ENCODE peak calls at places on chromosomes 5 and 9, in four cellular contexts. One of them, this sample, is unnamed.

GRCh38 chr5:79346420-79346824 is 110.5 kb downstream of the JMY start:
- DNase-seq in HCT116: peak; percentile 56
- DNase-seq in cardiac muscle cell: no peak
- DNase-seq in PC-3: peak; percentile 95
- DNase-seq in this sample: no peak

GRCh38 chr9:93654351-93654961 is 78.1 kb downstream of the PHF2 start:
- DNase-seq in HCT116: no peak
- DNase-seq in cardiac muscle cell: no peak
- DNase-seq in PC-3: no peak
- DNase-seq in this sample: peak; percentile 47

GRCh38 chr5:180130876-180131740 is 59.5 kb upstream of the RNF130 start:
- DNase-seq in HCT116: no peak
- DNase-seq in cardiac muscle cell: no peak
- DNase-seq in PC-3: no peak
- DNase-seq in this sample: peak; percentile 55

GRCh38 chr5:55919625-55920024 is 68.5 kb downstream of the IL31RA start:
- DNase-seq in HCT116: no peak
- DNase-seq in cardiac muscle cell: no peak
- DNase-seq in PC-3: no peak
- DNase-seq in this sample: no peak

GRCh38 chr5:113053614-113054013 is 77.0 kb downstream of the DCP2 start:
- DNase-seq in HCT116: no peak
- DNase-seq in cardiac muscle cell: no peak
- DNase-seq in PC-3: no peak
- DNase-seq in this sample: no peak

GRCh38 chr5:10151656-10152055 is 98.0 kb downstream of the ATPSCKMT start:
- DNase-seq in HCT116: no peak
- DNase-seq in cardiac muscle cell: no peak
- DNase-seq in PC-3: peak; percentile 28
- DNase-seq in this sample: no peak

GRCh38 chr9:89601856-89602562 is 2.8 kb upstream of the GADD45G start:
- DNase-seq in HCT116: no peak
- DNase-seq in cardiac muscle cell: no peak
- DNase-seq in PC-3: no peak
- DNase-seq in this sample: peak; percentile 20

GRCh38 chr9:88660611-88661010 is 125.6 kb downstream of the NXNL2 start:
- DNase-seq in HCT116: peak; percentile 12
- DNase-seq in cardiac muscle cell: peak; percentile 62
- DNase-seq in PC-3: peak; percentile 69
- DNase-seq in this sample: no peak

GRCh38 chr5:135203593-135204036 is 169.6 kb upstream of the PITX1 start:
- DNase-seq in HCT116: no peak
- DNase-seq in cardiac muscle cell: no peak
- DNase-seq in PC-3: peak; percentile 59
- DNase-seq in this sample: no peak

GRCh38 chr9:117156771-117157535 is 257.9 kb downstream of the ASTN2 start:
- DNase-seq in HCT116: no peak
- DNase-seq in cardiac muscle cell: no peak
- DNase-seq in PC-3: no peak
- DNase-seq in this sample: no peak

GRCh38 chr5:150183436-150183835 is 6.4 kb upstream of the SLC6A7 start:
- DNase-seq in HCT116: no peak
- DNase-seq in cardiac muscle cell: no peak
- DNase-seq in PC-3: no peak
- DNase-seq in this sample: no peak

GRCh38 chr9:130185494-130186005 is 13.3 kb downstream of the NCS1 start:
- DNase-seq in HCT116: no peak
- DNase-seq in cardiac muscle cell: peak; percentile 76
- DNase-seq in PC-3: no peak
- DNase-seq in this sample: no peak

GRCh38 chr5:140140435-140140834 is 14.7 kb downstream of the IGIP start:
- DNase-seq in HCT116: no peak
- DNase-seq in cardiac muscle cell: no peak
- DNase-seq in PC-3: no peak
- DNase-seq in this sample: no peak

GRCh38 chr9:129227843-129228189 is 49.8 kb upstream of the IER5L start:
- DNase-seq in HCT116: no peak
- DNase-seq in cardiac muscle cell: no peak
- DNase-seq in PC-3: no peak
- DNase-seq in this sample: peak; percentile 34

GRCh38 chr9:136309101-136309801 is 5.4 kb upstream of the CCDC187 start:
- DNase-seq in HCT116: no peak
- DNase-seq in cardiac muscle cell: no peak
- DNase-seq in PC-3: no peak
- DNase-seq in this sample: no peak

GRCh38 chr9:37596504-37596903 is 4.1 kb upstream of the TOMM5 start:
- DNase-seq in HCT116: no peak
- DNase-seq in cardiac muscle cell: no peak
- DNase-seq in PC-3: peak; percentile 22
- DNase-seq in this sample: no peak

GRCh38 chr9:36207546-36208012 is 16.9 kb downstream of the CLTA start:
- DNase-seq in HCT116: no peak
- DNase-seq in cardiac muscle cell: no peak
- DNase-seq in PC-3: peak; percentile 34
- DNase-seq in this sample: no peak

GRCh38 chr9:3875371-3876132 is 349.8 kb upstream of the RFX3 start:
- DNase-seq in HCT116: peak; percentile 54
- DNase-seq in cardiac muscle cell: no peak
- DNase-seq in PC-3: peak; percentile 97
- DNase-seq in this sample: no peak

GRCh38 chr5:36300927-36301540 is 668 bp downstream of the RANBP3L start:
- DNase-seq in HCT116: no peak
- DNase-seq in cardiac muscle cell: no peak
- DNase-seq in PC-3: peak; percentile 76
- DNase-seq in this sample: no peak

GRCh38 chr9:98219794-98220370 is 27.4 kb upstream of the CORO2A start:
- DNase-seq in HCT116: no peak
- DNase-seq in cardiac muscle cell: no peak
- DNase-seq in PC-3: no peak
- DNase-seq in this sample: no peak
- H3K27ac ChIP-seq in HCT116: no peak overlapping the region
- H3K27ac ChIP-seq in cardiac muscle cell: no peak overlapping the region
- H3K27ac ChIP-seq in PC-3: peak overlapping the region; percentile 87
- H3K27ac ChIP-seq in this sample: peak overlapping the region; percentile 47

GRCh38 chr9:131260751-131261452 is 15.4 kb downstream of the FAM78A start:
- DNase-seq in HCT116: no peak
- DNase-seq in cardiac muscle cell: no peak
- DNase-seq in PC-3: no peak
- DNase-seq in this sample: no peak
- H3K4me1 ChIP-seq in HCT116: peaks cover 4% of the 10 kb centered on the region
- H3K4me1 ChIP-seq in cardiac muscle cell: no peaks in the 10 kb centered on the region
- H3K4me1 ChIP-seq in PC-3: no peaks in the 10 kb centered on the region
- H3K4me1 ChIP-seq in this sample: peaks cover 16% of the 10 kb centered on the region

DNA sequence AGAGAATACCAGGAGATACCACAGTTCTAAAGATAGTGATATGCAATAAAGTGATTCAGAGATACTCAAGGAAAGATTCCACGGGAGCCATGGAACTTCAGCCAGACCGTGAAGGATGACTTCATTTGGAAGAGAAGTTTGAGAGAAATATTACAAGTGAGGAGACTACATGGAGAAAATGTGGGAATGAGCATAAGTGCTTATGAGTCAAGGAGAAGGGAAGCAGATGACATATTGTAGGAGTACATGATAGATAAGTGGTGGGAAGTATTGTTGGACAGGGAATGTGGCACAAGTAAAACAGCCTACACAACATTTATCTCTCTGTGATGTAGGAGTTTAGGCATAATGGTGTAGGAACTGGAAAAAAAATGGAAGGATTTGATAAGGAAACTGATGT is 122.1 kb upstream of the FBXL17 start:
- DNase-seq in HCT116: no peak
- DNase-seq in cardiac muscle cell: no peak
- DNase-seq in PC-3: no peak
- DNase-seq in this sample: no peak
- H3K27ac ChIP-seq in HCT116: no peak overlapping the region
- H3K27ac ChIP-seq in cardiac muscle cell: no peak overlapping the region
- H3K27ac ChIP-seq in PC-3: no peak overlapping the region
- H3K27ac ChIP-seq in this sample: no peak overlapping the region

DNA sequence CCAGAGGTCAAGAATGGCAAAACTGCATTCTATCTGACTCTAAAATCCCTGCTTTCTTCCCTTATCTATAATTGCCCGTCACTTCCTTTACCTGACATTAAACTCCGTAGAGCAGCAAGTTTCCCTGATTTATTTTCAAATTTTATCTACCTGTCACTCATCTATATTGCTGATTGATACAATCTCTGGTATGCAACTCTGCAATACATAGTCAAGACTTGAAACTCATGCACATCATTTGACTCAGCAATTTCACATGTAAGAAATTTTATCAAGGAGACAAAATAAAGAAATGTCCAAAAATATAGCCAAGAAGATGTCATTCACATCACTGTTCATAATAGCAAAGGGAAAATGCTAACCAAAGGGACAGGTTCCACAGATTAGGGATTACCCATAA is 39.5 kb downstream of the FBXW11 start:
- DNase-seq in HCT116: no peak
- DNase-seq in cardiac muscle cell: no peak
- DNase-seq in PC-3: no peak
- DNase-seq in this sample: no peak
- H3K4me1 ChIP-seq in HCT116: no peaks in the 10 kb centered on the region
- H3K4me1 ChIP-seq in cardiac muscle cell: peaks cover 17% of the 10 kb centered on the region
- H3K4me1 ChIP-seq in PC-3: no peaks in the 10 kb centered on the region
- H3K4me1 ChIP-seq in this sample: peaks cover 21% of the 10 kb centered on the region

GRCh38 chr5:32098806-32099435 is 75.2 kb downstream of the GOLPH3 start:
- DNase-seq in HCT116: no peak
- DNase-seq in cardiac muscle cell: no peak
- DNase-seq in PC-3: no peak
- DNase-seq in this sample: no peak
- H3K27ac ChIP-seq in HCT116: no peak overlapping the region
- H3K27ac ChIP-seq in cardiac muscle cell: peak overlapping the region; percentile 66
- H3K27ac ChIP-seq in PC-3: no peak overlapping the region
- H3K27ac ChIP-seq in this sample: peak overlapping the region; percentile 49

GRCh38 chr9:70884276-70884675 is 237.1 kb downstream of the TRPM3 start:
- DNase-seq in HCT116: no peak
- DNase-seq in cardiac muscle cell: no peak
- DNase-seq in PC-3: no peak
- DNase-seq in this sample: no peak

GRCh38 chr9:70888471-70888870 is 232.9 kb downstream of the TRPM3 start:
- DNase-seq in HCT116: no peak
- DNase-seq in cardiac muscle cell: no peak
- DNase-seq in PC-3: no peak
- DNase-seq in this sample: no peak

GRCh38 chr9:70880523-70880922 is 240.9 kb downstream of the TRPM3 start:
- DNase-seq in HCT116: no peak
- DNase-seq in cardiac muscle cell: no peak
- DNase-seq in PC-3: no peak
- DNase-seq in this sample: no peak

GRCh38 chr9:70881321-70881720 is 240.1 kb downstream of the TRPM3 start:
- DNase-seq in HCT116: no peak
- DNase-seq in cardiac muscle cell: no peak
- DNase-seq in PC-3: no peak
- DNase-seq in this sample: no peak

DNA sequence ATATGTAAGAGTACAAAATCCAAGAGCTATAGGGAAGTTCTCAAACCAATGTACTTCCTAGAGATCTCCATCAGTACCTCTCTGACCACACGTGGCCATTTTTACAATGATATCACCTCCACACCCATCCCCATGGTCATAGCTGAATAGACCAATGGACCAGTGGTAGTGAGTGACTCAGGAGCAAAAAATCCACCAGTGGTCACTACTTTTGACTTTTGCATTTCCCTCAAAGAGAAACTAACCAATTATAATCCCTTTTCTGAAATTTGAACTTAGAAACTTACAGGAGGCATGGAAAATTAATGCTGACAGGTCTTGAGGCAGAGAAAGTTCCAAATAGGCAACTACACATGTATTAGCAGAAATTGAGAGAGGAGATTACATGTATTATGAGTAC is 238.4 kb downstream of the TRPM3 start:
- DNase-seq in HCT116: no peak
- DNase-seq in cardiac muscle cell: no peak
- DNase-seq in PC-3: no peak
- DNase-seq in this sample: no peak
- H3K4me1 ChIP-seq in HCT116: no peaks in the 10 kb centered on the region
- H3K4me1 ChIP-seq in cardiac muscle cell: peaks cover 12% of the 10 kb centered on the region
- H3K4me1 ChIP-seq in PC-3: no peaks in the 10 kb centered on the region
- H3K4me1 ChIP-seq in this sample: no peaks in the 10 kb centered on the region

GRCh38 chr5:96880402-96881164 is 4.3 kb downstream of the ERAP2 start:
- DNase-seq in HCT116: no peak
- DNase-seq in cardiac muscle cell: no peak
- DNase-seq in PC-3: peak; percentile 77
- DNase-seq in this sample: no peak
- H3K27ac ChIP-seq in HCT116: no peak overlapping the region
- H3K27ac ChIP-seq in cardiac muscle cell: no peak overlapping the region
- H3K27ac ChIP-seq in PC-3: peak overlapping the region; percentile 45
- H3K27ac ChIP-seq in this sample: no peak overlapping the region

GRCh38 chr5:172858990-172859811 is 25.1 kb downstream of the ERGIC1 start:
- DNase-seq in HCT116: no peak
- DNase-seq in cardiac muscle cell: peak; percentile 50
- DNase-seq in PC-3: peak; percentile 55
- DNase-seq in this sample: no peak
- H3K4me1 ChIP-seq in HCT116: peaks cover 29% of the 10 kb centered on the region
- H3K4me1 ChIP-seq in cardiac muscle cell: peaks cover 15% of the 10 kb centered on the region
- H3K4me1 ChIP-seq in PC-3: peaks cover 36% of the 10 kb centered on the region
- H3K4me1 ChIP-seq in this sample: peaks cover 70% of the 10 kb centered on the region

GRCh38 chr5:115419794-115420585 is 123.5 kb upstream of the CCDC112 start:
- DNase-seq in HCT116: peak; percentile 67
- DNase-seq in cardiac muscle cell: no peak
- DNase-seq in PC-3: peak; percentile 94
- DNase-seq in this sample: no peak

GRCh38 chr5:115424030-115424429 is 120.5 kb downstream of the FEM1C start:
- DNase-seq in HCT116: no peak
- DNase-seq in cardiac muscle cell: no peak
- DNase-seq in PC-3: no peak
- DNase-seq in this sample: no peak

GRCh38 chr5:115423051-115423450 is 121.5 kb downstream of the FEM1C start:
- DNase-seq in HCT116: no peak
- DNase-seq in cardiac muscle cell: no peak
- DNase-seq in PC-3: peak; percentile 66
- DNase-seq in this sample: no peak

GRCh38 chr5:115424446-115424845 is 120.1 kb downstream of the FEM1C start:
- DNase-seq in HCT116: no peak
- DNase-seq in cardiac muscle cell: no peak
- DNase-seq in PC-3: no peak
- DNase-seq in this sample: no peak

DNA sequence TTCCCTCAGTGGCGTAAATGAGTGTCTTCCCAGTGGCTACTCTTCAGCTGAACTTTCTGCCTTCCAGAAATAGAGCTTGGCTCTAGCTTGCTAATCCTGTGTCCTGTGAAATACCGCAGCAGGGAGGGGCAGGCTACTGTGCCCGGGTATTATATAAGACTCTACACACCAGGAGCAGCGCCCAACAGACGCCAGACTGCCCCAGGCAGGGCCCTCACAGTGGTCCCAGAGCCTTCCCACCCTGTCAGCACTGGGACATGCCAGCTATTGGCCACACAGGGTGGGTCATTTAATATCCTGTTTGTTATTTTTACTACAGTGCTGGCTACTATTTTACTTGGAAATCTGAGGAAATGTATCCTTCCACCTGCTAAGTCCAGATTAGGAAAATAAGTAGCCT is 121.0 kb downstream of the FEM1C start:
- DNase-seq in HCT116: no peak
- DNase-seq in cardiac muscle cell: peak; percentile 22
- DNase-seq in PC-3: no peak
- DNase-seq in this sample: peak; percentile 76
- H3K27ac ChIP-seq in HCT116: no peak overlapping the region
- H3K27ac ChIP-seq in cardiac muscle cell: peak overlapping the region; percentile 57
- H3K27ac ChIP-seq in PC-3: peak overlapping the region; percentile 29
- H3K27ac ChIP-seq in this sample: peak overlapping the region; percentile 75